ENCODE peak calls at places on chromosomes 6 and 20, in seven cellular contexts. U, N, H, I, G, D and W are unnamed samples.
A peak's percentile ranks its signal among the peaks of the same experiment; 100 is the strongest.

GRCh38 chr20:7392551-7392950 is 547.7 kb downstream of the HAO1 start:
- DNase-seq in G (no peak), D (no peak), H (peak; percentile 48), N (no peak), U (no peak), I (no peak), W (no peak)

GRCh38 chr6:112466378-112467151 is 119.4 kb downstream of the RFPL4B start:
- DNase-seq in G (no peak), I (no peak), H (peak; percentile 58), D (no peak), N (no peak), U (no peak), W (no peak)

GRCh38 chr6:39294133-39294532 is 20.1 kb downstream of the KCNK17 start:
- DNase-seq in I (no peak), N (no peak), U (no peak), D (no peak), H (no peak), G (no peak), W (no peak)

GRCh38 chr6:2958331-2958711 is 13.0 kb downstream of the SERPINB6 start:
- DNase-seq in H (no peak), D (no peak), G (no peak), N (no peak), U (peak; percentile 54), I (no peak), W (no peak)

GRCh38 chr20:58433759-58434158 is 44.7 kb downstream of the VAPB start:
- DNase-seq in H (peak; percentile 73), G (no peak), U (no peak), N (no peak), D (no peak), I (peak; percentile 31), W (no peak)

GRCh38 chr6:43798688-43799444 is 28.9 kb downstream of the VEGFA start:
- DNase-seq in N (peak; percentile 95), D (peak; percentile 87), U (peak; percentile 60), G (peak; percentile 92), H (peak; percentile 62), I (peak; percentile 95), W (peak; percentile 98)

GRCh38 chr6:52024451-52025068 is 62.9 kb downstream of the PKHD1 start:
- DNase-seq in D (no peak), U (no peak), H (no peak), G (no peak), N (no peak), I (no peak), W (no peak)

GRCh38 chr6:112010328-112010727 is 43.6 kb upstream of the CCN6 start:
- DNase-seq in N (no peak), I (no peak), D (no peak), G (no peak), U (no peak), H (no peak), W (no peak)

GRCh38 chr6:135162678-135163439 is 18.2 kb upstream of the MYB start:
- DNase-seq in G (peak; percentile 68), D (no peak), N (peak; percentile 52), U (no peak), H (peak; percentile 32), I (peak; percentile 8), W (no peak)

GRCh38 chr6:160714731-160715130 is 12.7 kb downstream of the PLG start:
- DNase-seq in N (no peak), U (no peak), G (no peak), I (no peak), H (no peak), D (no peak), W (no peak)

GRCh38 chr6:148396926-148397325 is 54.3 kb downstream of the SASH1 start:
- DNase-seq in N (no peak), I (no peak), D (no peak), H (no peak), G (no peak), U (no peak), W (no peak)

GRCh38 chr6:38391909-38392614 is 247.7 kb downstream of the BTBD9 start:
- DNase-seq in G (no peak), N (no peak), H (peak; percentile 16), I (peak; percentile 8), D (no peak), U (no peak), W (no peak)

GRCh38 chr6:116152620-116153019 is 26.7 kb upstream of the COL10A1 start:
- DNase-seq in U (no peak), H (no peak), G (no peak), D (no peak), I (no peak), N (no peak), W (no peak)

GRCh38 chr20:58393299-58393698 is 4.3 kb downstream of the VAPB start:
- DNase-seq in U (no peak), N (no peak), H (peak; percentile 30), G (no peak), I (no peak), D (no peak), W (no peak)

GRCh38 chr6:43376551-43376981 is 7.1 kb upstream of the ZNF318 start:
- DNase-seq in N (no peak), G (no peak), D (no peak), H (no peak), U (no peak), I (no peak), W (no peak)

GRCh38 chr6:169931223-169931760 is 179.9 kb downstream of the ERMARD start:
- DNase-seq in I (no peak), D (no peak), H (no peak), U (no peak), N (no peak), G (no peak), W (no peak)

GRCh38 chr6:169933839-169934698 is 182.6 kb downstream of the ERMARD start:
- DNase-seq in G (no peak), N (peak; percentile 94), D (peak; percentile 76), I (no peak), H (no peak), U (peak; percentile 60), W (peak; percentile 73)

GRCh38 chr6:169933251-169933821 is 181.9 kb downstream of the ERMARD start:
- DNase-seq in U (no peak), N (peak; percentile 80), I (no peak), H (no peak), G (no peak), D (no peak), W (peak; percentile 52)

GRCh38 chr6:169932491-169932890 is 181.1 kb downstream of the ERMARD start:
- DNase-seq in D (no peak), N (no peak), H (no peak), I (no peak), U (no peak), G (no peak), W (no peak)

DNA sequence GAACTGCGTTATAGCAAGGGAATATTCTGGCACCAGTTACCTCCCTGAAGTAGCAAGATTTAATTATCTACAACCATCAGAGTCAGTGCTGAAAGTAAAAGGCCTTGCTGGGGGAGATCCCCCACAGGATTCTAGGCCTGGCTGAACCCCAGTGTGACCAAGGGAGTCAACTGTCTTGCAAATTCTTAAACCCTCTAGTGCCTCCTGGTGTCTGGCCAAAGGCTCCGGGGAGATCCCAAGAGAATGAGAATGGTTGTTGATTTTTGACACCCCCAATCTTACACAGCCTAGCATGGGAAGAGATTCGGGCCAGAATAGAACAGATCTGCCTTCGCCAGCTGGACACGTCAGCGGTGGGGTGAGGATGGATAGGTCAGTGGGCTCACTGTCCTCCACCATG is 179.4 kb downstream of the ERMARD start:
- DNase-seq in N (no peak), G (no peak), D (no peak), H (no peak), U (no peak), I (no peak), W (no peak)
- TF ChIP-seq CTCF in N (no peak), G (peak; percentile 26), D (no peak), H (no peak), U (peak; percentile 20), I (no peak), W (peak; percentile 17)

GRCh38 chr6:137904822-137905617 is 38.0 kb downstream of the TNFAIP3 start:
- DNase-seq in G (no peak), N (peak; percentile 47), U (no peak), D (no peak), I (no peak), H (peak; percentile 26), W (no peak)
- H3K4me3 ChIP-seq in G (no peak overlapping the region), N (no peak overlapping the region), U (no peak overlapping the region), D (no peak overlapping the region), I (no peak overlapping the region), H (no peak overlapping the region), W (no peak overlapping the region)

DNA sequence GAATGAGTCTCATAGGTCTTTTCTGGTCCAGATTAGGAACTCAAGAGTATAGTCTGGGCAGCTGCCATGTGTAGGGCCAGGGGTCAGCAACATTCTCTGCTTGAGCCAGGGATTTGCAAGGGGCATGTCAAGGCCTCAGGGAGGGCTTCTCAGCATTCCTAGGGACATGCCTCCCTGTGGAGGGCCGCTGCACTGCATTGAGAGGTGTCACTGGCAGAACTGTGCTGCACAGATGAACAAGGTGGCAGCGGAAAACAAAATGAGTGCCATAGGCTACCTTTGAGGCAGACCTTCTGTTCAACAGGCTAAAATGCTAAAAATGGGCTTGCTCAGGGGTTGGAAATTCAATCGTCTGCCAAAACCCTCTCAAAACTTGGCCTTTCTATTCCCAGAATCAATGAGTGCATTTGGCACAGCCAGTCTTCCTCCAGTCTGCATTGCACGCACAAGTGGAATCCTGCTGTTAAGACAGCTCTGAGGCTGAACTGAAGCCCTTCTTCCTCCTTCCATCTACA is 51.6 kb upstream of the SRPK1 start:
- DNase-seq in H (no peak), U (no peak), N (no peak), D (no peak), I (peak; percentile 28), G (no peak), W (no peak)
- TF ChIP-seq CTCF in H (no peak), U (peak; percentile 11), N (no peak), D (no peak), I (peak; percentile 17), G (no peak), W (no peak)

GRCh38 chr6:14091329-14091978 is 26.1 kb upstream of the CD83 start:
- DNase-seq in I (no peak), D (no peak), U (no peak), G (no peak), H (no peak), N (no peak), W (no peak)

GRCh38 chr6:14086701-14087100 is 30.9 kb upstream of the CD83 start:
- DNase-seq in I (no peak), N (no peak), G (no peak), U (no peak), D (no peak), H (peak; percentile 8), W (no peak)

GRCh38 chr6:14089224-14089623 is 28.3 kb upstream of the CD83 start:
- DNase-seq in H (no peak), I (no peak), N (no peak), D (no peak), U (no peak), G (no peak), W (no peak)

GRCh38 chr6:14085176-14085787 is 32.3 kb upstream of the CD83 start:
- DNase-seq in N (no peak), D (no peak), G (no peak), I (no peak), U (no peak), H (no peak), W (no peak)

DNA sequence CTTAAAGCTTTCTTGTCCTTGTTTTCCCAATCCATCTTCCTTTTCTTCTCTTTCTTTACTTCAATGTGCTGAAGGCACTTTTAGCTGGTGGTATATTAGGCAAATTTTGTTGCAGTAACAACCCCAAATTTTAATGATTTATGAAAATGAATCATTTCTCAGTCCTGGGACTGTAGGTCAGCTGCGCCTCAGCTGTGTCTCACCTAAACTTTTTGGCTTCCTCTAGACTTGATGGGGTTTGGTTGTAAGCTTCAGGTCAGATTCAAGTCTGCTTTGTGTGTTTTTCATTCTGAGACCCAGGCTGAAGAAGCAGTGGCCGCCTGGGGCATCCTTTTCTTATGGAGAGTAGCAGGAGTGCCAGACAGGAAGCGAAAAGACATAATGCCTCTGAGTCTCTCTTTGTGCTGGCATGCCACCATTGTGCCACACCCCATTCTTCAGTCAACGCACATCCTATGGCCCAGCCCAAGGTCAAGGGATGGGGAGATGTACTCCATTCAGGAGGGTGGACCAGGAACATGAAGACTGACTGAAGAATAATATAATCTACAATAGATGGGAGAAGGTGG is 28.9 kb upstream of the CD83 start:
- DNase-seq in H (no peak), G (no peak), D (no peak), U (no peak), N (no peak), I (no peak), W (no peak)
- H3K4me3 ChIP-seq in H (no peak overlapping the region), G (no peak overlapping the region), D (no peak overlapping the region), U (no peak overlapping the region), N (no peak overlapping the region), I (no peak overlapping the region), W (no peak overlapping the region)